ENCODE peak calls at places on chromosomes 16 and 17, in six cellular contexts. N, U, L, V, Z and Y are unnamed samples.
A peak's percentile ranks its signal among the peaks of the same experiment; 100 is the strongest.

GRCh38 chr17:82056729-82057621 is 5.3 kb downstream of the GPS1 start:
- DNase-seq in N (no peak), U (peak; percentile 24), L (no peak), V (no peak), Z (no peak), Y (no peak)

GRCh38 chr17:7313028-7313889 is 1.9 kb downstream of the GPS2 start:
- DNase-seq in N (no peak), U (no peak), L (no peak), V (no peak), Z (peak; percentile 69), Y (peak; percentile 27)

GRCh38 chr17:16391451-16391850 is 10.6 kb downstream of the UBB start:
- DNase-seq in N (no peak), U (no peak), L (no peak), V (no peak), Z (no peak), Y (no peak)

GRCh38 chr17:76081295-76082210 is 2.6 kb downstream of the ZACN start:
- DNase-seq in N (no peak), U (no peak), L (no peak), V (no peak), Z (peak; percentile 46), Y (no peak)

GRCh38 chr16:57807968-57808528 is 5.8 kb upstream of the KIFC3 start:
- DNase-seq in N (no peak), U (peak; percentile 79), L (peak; percentile 25), V (peak; percentile 85), Z (peak; percentile 89), Y (peak; percentile 94)

GRCh38 chr17:50290074-50290702 is 15.9 kb downstream of the TMEM92 start:
- DNase-seq in N (peak; percentile 80), U (peak; percentile 72), L (no peak), V (peak; percentile 62), Z (no peak), Y (peak; percentile 83)

GRCh38 chr16:51119576-51120288 is 31.3 kb downstream of the SALL1 start:
- DNase-seq in N (no peak), U (no peak), L (no peak), V (no peak), Z (no peak), Y (no peak)

GRCh38 chr16:79294568-79294967 is 306.0 kb downstream of the MAF start:
- DNase-seq in N (no peak), U (no peak), L (no peak), V (no peak), Z (no peak), Y (no peak)

GRCh38 chr17:202501-202951 is 21.1 kb upstream of the DOC2B start:
- DNase-seq in N (no peak), U (no peak), L (no peak), V (no peak), Z (no peak), Y (no peak)

GRCh38 chr17:67376892-67377726 is at the start of gene PITPNC1:
- DNase-seq in N (peak; percentile 49), U (peak; percentile 89), L (peak; percentile 81), V (peak; percentile 90), Z (peak; percentile 93), Y (peak; percentile 84)

GRCh38 chr17:39231587-39232551 is 6.1 kb upstream of the STAC2 start:
- DNase-seq in N (no peak), U (peak; percentile 59), L (peak; percentile 52), V (peak; percentile 59), Z (peak; percentile 80), Y (no peak)

GRCh38 chr17:49217651-49218413 is 7.3 kb downstream of the ABI3 start:
- DNase-seq in N (peak; percentile 63), U (peak; percentile 79), L (peak; percentile 79), V (no peak), Z (no peak), Y (no peak)

GRCh38 chr16:69904495-69905170 is 46.5 kb upstream of the CLEC18A start:
- DNase-seq in N (no peak), U (no peak), L (no peak), V (no peak), Z (peak; percentile 81), Y (no peak)

GRCh38 chr17:42016411-42016831 is 818 bp downstream of the DNAJC7 start:
- DNase-seq in N (no peak), U (no peak), L (no peak), V (no peak), Z (no peak), Y (no peak)

GRCh38 chr16:778447-778846 is 9.7 kb downstream of the RPUSD1 start:
- DNase-seq in N (no peak), U (no peak), L (no peak), V (no peak), Z (no peak), Y (no peak)

GRCh38 chr16:28526201-28527099 is 12.3 kb downstream of the NUPR1 start:
- DNase-seq in N (no peak), U (no peak), L (no peak), V (no peak), Z (no peak), Y (no peak)

GRCh38 chr16:88352261-88353200 is 30.2 kb upstream of the ZNF469 start:
- DNase-seq in N (no peak), U (no peak), L (no peak), V (no peak), Z (no peak), Y (no peak)

GRCh38 chr16:11085025-11085485 is 140.7 kb downstream of the CLEC16A start:
- DNase-seq in N (no peak), U (no peak), L (no peak), V (no peak), Z (no peak), Y (no peak)
- H3K27ac ChIP-seq in N (no peak overlapping the region), U (no peak overlapping the region), L (no peak overlapping the region), V (no peak overlapping the region), Z (no peak overlapping the region), Y (no peak overlapping the region)

DNA sequence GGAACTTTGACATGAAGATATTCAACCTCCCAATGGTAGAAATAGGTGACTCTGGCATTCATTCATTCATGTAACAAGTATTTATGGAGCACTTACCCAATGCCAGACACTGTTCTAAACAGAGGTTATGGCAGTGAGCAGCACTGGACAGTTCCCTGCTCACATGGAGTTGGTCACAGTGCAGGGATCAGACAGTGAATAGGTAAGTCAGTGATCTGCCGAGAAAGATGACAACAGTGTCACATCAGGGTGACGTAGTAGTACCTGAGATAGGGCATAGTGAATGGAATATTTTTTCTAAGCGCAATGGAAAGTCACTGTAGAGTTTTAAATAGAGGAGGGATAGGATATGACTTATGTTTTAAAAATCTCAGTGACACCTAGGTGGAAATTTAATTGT is 791.4 kb upstream of the RBFOX1 start:
- DNase-seq in N (no peak), U (no peak), L (no peak), V (no peak), Z (no peak), Y (no peak)
- TF ChIP-seq CTCF in N (no peak), U (no peak), L (no peak), V (no peak), Z (no peak), Y (no peak)

GRCh38 chr16:13307255-13307654 is 405.9 kb downstream of the SHISA9 start:
- DNase-seq in N (no peak), U (no peak), L (no peak), V (no peak), Z (no peak), Y (peak; percentile 64)
- H3K27ac ChIP-seq in N (no peak overlapping the region), U (no peak overlapping the region), L (no peak overlapping the region), V (no peak overlapping the region), Z (no peak overlapping the region), Y (no peak overlapping the region)

GRCh38 chr17:29565643-29566472 is 979 bp downstream of the ABHD15 start:
- DNase-seq in N (no peak), U (no peak), L (no peak), V (no peak), Z (peak; percentile 82), Y (no peak)

GRCh38 chr17:29569245-29569950 is 897 bp downstream of the TP53I13 start:
- DNase-seq in N (no peak), U (peak; percentile 28), L (no peak), V (no peak), Z (no peak), Y (peak; percentile 19)

GRCh38 chr17:29568331-29569244 is at the start of gene TP53I13:
- DNase-seq in N (no peak), U (peak; percentile 92), L (peak; percentile 69), V (peak; percentile 93), Z (peak; percentile 87), Y (peak; percentile 80)

GRCh38 chr17:29566473-29567361 is at the start of gene ABHD15:
- DNase-seq in N (no peak), U (peak; percentile 78), L (no peak), V (peak; percentile 77), Z (peak; percentile 67), Y (peak; percentile 77)

GRCh38 chr17:29567362-29568330 is 809 bp upstream of the ABHD15 start:
- DNase-seq in N (no peak), U (peak; percentile 78), L (peak; percentile 57), V (peak; percentile 66), Z (peak; percentile 87), Y (peak; percentile 51)
- TF ChIP-seq CTCF in N (peak; percentile 65), U (peak; percentile 52), L (peak; percentile 32), V (no peak), Z (peak; percentile 32), Y (peak; percentile 62)

DNA sequence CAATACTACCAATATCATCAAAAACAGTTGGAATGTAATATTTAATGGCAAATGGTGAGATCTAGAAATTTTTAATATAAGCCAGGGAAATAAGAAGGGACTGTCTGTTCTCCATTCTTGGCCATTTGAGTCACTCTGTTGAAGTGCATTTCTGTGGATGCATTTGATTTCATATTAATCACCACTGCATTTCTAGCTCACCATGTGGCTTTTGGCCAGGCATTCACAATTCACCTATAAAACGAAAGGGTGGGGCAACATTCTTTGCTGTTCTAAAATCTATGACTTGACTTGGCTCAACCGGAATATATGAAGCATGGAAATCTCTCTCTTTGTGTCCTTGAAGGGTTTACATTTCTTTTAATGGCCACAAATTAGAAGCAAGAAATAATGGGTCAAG is 483.0 kb downstream of the SLC39A11 start:
- DNase-seq in N (no peak), U (no peak), L (no peak), V (no peak), Z (no peak), Y (peak; percentile 85)
- H3K27ac ChIP-seq in N (no peak overlapping the region), U (no peak overlapping the region), L (no peak overlapping the region), V (no peak overlapping the region), Z (no peak overlapping the region), Y (peak overlapping the region; percentile 92)

DNA sequence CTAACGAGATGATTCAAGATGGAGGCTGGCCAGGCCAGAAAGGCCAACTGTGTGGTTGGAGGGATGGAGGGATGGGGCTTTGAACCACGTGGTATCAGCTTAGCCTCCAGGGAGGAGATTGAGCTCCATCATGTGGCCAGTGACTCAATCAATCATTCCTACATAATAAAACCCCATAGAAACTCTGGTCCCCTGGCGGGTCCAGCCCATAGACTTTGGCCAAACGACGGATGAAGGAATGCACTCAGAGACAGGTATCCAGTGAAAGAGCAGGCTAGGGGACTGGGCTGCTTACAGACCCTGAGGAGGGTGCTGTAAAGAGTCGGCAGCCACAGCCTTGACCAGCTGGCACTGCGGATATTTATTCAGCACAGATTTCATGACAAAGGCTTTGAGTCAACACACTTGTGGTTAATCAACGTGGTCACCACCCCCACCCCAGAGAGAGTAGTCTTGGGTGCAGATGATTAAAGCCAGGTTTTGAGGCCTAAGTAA is 308.7 kb upstream of the TNRC6C start:
- DNase-seq in N (no peak), U (no peak), L (no peak), V (no peak), Z (no peak), Y (peak; percentile 39)
- TF ChIP-seq CTCF in N (no peak), U (no peak), L (no peak), V (no peak), Z (peak; percentile 36), Y (no peak)

GRCh38 chr17:61479493-61480413 is 27.5 kb downstream of the TBX4 start:
- DNase-seq in N (no peak), U (no peak), L (no peak), V (peak; percentile 16), Z (no peak), Y (no peak)
- H3K27ac ChIP-seq in N (no peak overlapping the region), U (no peak overlapping the region), L (no peak overlapping the region), V (no peak overlapping the region), Z (no peak overlapping the region), Y (no peak overlapping the region)